ENCODE peak calls at places on chromosomes 4 and X, in seven cellular contexts. X, R, W, U, V, L and J are unnamed samples. For H3K4me1, the result is how much of the 10 kb centered on the place peaks cover.

GRCh38 chr4:152535236-152535902 is 523 bp downstream of the FBXW7 start:
- DNase-seq in U (no peak), V (no peak), X (no peak), L (peak), W (peak), R (no peak), J (no peak)

GRCh38 chr4:95409127-95409526 is 139.6 kb downstream of the UNC5C start:
- DNase-seq in U (no peak), L (no peak), W (no peak), V (no peak), X (no peak), R (no peak), J (no peak)

GRCh38 chr4:154119317-154119716 is 330.4 kb upstream of the SFRP2 start:
- DNase-seq in W (no peak), V (no peak), L (no peak), U (no peak), X (no peak), R (no peak), J (no peak)

GRCh38 chr4:13547563-13548041 is 3.3 kb upstream of the NKX3-2 start:
- DNase-seq in U (no peak), W (no peak), L (peak), V (no peak), X (no peak), R (no peak), J (no peak)

GRCh38 chr4:26583538-26583864 is 383 bp upstream of the TBC1D19 start:
- DNase-seq in R (no peak), X (no peak), U (no peak), W (no peak), V (no peak), L (no peak), J (no peak)

GRCh38 chrX:45622538-45622937 is 421.9 kb upstream of the DIPK2B start:
- DNase-seq in R (no peak), U (no peak), L (no peak), V (no peak), X (no peak), W (no peak), J (no peak)

GRCh38 chr4:3442959-3443749 is 1.4 kb downstream of the HGFAC start:
- DNase-seq in X (peak), U (no peak), W (no peak), R (no peak), V (peak), L (peak), J (peak)

GRCh38 chr4:89316931-89317366 is 9.3 kb upstream of the GPRIN3 start:
- DNase-seq in U (no peak), R (no peak), W (no peak), X (no peak), L (peak), V (peak), J (no peak)

GRCh38 chrX:48573690-48574269 is 504 bp upstream of the RBM3 start:
- DNase-seq in W (peak), R (no peak), U (no peak), L (no peak), V (no peak), X (peak), J (peak)

GRCh38 chrX:35622021-35622420 is 176.1 kb upstream of the MAGEB16 start:
- DNase-seq in X (no peak), L (no peak), R (no peak), U (no peak), V (no peak), W (no peak), J (no peak)

GRCh38 chr4:157151711-157152110 is 68.8 kb upstream of the GRIA2 start:
- DNase-seq in U (no peak), R (no peak), V (no peak), L (no peak), X (no peak), W (no peak), J (no peak)

GRCh38 chrX:151393514-151393913 is 3.5 kb upstream of the VMA21 start:
- DNase-seq in U (no peak), X (no peak), L (peak), R (no peak), W (no peak), V (peak), J (peak)

GRCh38 chr4:94426783-94427182 is 25.0 kb upstream of the PDLIM5 start:
- DNase-seq in V (no peak), X (no peak), L (no peak), W (no peak), R (no peak), U (no peak), J (no peak)

GRCh38 chr4:163915896-163916295 is 421.4 kb downstream of the TMA16 start:
- DNase-seq in U (no peak), R (no peak), W (no peak), X (no peak), L (no peak), V (no peak), J (no peak)

GRCh38 chr4:113582737-113583136 is 178.8 kb downstream of the CAMK2D start:
- DNase-seq in R (no peak), V (no peak), L (no peak), U (no peak), X (no peak), W (peak), J (no peak)
- H3K4me1 ChIP-seq in R (under half), V (under half), L (half or more), U (under half), X (under half), W (half or more), J (under half)

GRCh38 chr4:6916069-6916586 is 6.5 kb downstream of the TBC1D14 start:
- DNase-seq in X (no peak), R (no peak), L (no peak), W (no peak), V (no peak), U (no peak), J (no peak)

GRCh38 chr4:6917445-6918241 is 8.0 kb downstream of the TBC1D14 start:
- DNase-seq in X (peak), W (peak), V (peak), L (peak), U (no peak), R (no peak), J (peak)

GRCh38 chr4:6918345-6918744 is 8.7 kb downstream of the TBC1D14 start:
- DNase-seq in U (no peak), R (no peak), V (no peak), X (no peak), L (peak), W (no peak), J (no peak)

GRCh38 chr4:6915041-6916005 is 5.7 kb downstream of the TBC1D14 start:
- DNase-seq in V (no peak), X (no peak), L (no peak), W (no peak), R (no peak), U (no peak), J (no peak)

DNA sequence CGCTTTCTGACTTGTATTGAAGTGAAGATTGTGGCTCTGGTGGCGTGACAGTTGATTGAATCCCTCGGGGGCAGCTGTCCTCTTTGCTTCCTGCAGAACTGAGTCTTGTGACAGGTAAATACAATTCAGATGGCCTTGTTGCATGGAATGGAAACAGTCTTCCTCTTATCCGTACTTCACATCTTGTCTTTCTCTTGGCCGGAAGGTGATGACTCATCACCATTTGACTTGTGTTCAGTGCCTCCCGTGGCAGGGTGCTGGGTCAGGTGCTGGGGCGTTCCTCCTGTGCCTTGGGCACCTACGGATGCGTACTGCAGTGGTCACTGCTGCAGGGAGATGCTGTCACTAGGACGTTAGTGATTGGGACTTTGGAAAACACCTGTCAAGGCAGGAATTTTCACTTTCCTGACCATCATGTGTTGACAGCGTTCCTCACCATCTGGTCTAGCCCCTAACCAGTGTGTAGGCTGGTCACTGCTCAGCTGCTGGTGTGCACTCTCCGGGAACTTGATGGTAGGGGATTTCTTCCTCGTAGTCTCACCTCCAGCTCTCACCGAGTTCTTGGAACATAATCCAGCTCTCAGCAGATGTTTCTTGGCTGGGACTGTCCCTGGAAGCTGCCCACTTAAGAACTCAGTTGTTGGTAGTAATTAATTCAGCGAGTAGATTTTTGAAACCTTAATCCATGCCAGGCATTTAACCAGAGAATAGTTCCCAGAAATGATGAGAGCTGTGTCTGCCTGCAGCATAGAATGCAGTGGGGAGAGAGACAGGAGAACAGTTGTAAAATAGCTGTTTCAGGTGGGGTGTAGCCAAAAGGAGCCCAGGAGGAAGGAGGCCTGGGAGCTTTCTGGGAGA is 7.2 kb downstream of the TBC1D14 start:
- DNase-seq in V (peak), R (no peak), L (no peak), X (peak), U (no peak), W (no peak), J (no peak)
- H3K4me1 ChIP-seq in V (under half), R (under half), L (under half), X (half or more), U (under half), W (under half), J (under half)

GRCh38 chr4:47485047-47485692 is at the start of gene ATP10D:
- DNase-seq in X (peak), U (peak), R (peak), L (peak), V (peak), W (peak), J (peak)
- H3K4me1 ChIP-seq in X (under half), U (under half), R (under half), L (under half), V (under half), W (under half), J (under half)

DNA sequence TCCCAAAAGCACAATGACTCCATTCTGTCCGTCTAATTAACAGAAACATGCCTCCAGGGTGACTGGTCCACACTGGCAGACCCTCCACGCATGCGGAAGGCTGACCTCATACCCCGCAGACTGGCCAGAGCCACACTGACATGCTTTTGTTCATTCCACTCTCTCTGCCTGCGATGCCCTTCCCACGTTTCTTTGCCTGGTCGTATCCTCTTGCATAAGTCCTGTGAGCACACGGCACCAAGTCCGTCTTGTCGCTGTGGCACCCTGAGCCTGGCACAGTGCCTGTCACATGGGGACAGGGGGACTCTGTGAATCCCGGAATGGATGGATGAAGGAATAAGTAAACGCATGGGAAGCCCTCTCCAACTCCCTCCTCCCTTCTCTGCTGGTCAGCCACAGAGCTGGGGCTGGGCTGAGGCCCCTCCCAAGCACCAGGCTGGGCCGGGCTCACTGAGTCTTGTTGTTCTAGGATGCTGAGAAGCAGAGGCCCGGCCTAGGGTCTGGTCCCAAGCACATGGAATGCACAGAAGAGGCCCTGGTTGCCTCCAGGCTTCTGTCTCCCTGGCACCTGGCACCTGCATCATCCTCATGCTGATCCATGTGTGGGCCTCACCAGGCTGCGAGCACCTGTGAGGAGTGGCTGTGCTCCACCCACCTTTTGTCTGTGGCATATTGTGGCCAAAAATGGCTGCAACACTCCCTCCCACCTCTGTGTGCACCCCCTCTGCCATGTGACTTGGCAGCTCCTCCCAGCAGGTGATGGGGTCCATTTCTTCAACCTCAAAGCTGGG is 38.9 kb upstream of the C4orf50 start:
- DNase-seq in W (no peak), X (no peak), U (no peak), L (no peak), V (no peak), R (no peak), J (no peak)
- H3K4me1 ChIP-seq in W (under half), X (under half), U (under half), L (under half), V (under half), R (under half), J (under half)